ENCODE peak calls at places on chromosomes 13 and 19, in seven cellular contexts. K is HCT116, G is left lung, X is ovary, S is Peyer's patch, L is SK-N-SH, E is kidney. B is an unnamed sample.

GRCh38 chr19:38702278-38702677 is 42.0 kb downstream of the CAPN12 start:
- DNase-seq in E (no peak), K (no peak), L (no peak), X (peak; percentile 32), G (no peak), S (no peak), B (no peak)

GRCh38 chr19:38284422-38284821 is 19.6 kb upstream of the C19orf33 start:
- DNase-seq in E (no peak), G (peak; percentile 24), L (no peak), S (no peak), K (no peak), X (no peak), B (no peak)

GRCh38 chr19:17235618-17236413 is 9.8 kb downstream of the OCEL1 start:
- DNase-seq in S (peak; percentile 86), L (peak; percentile 90), E (peak; percentile 91), K (no peak), X (peak; percentile 76), G (peak; percentile 95), B (no peak)

GRCh38 chr13:79869326-79869725 is 388.4 kb downstream of the NDFIP2 start:
- DNase-seq in L (no peak), G (no peak), S (no peak), X (no peak), K (no peak), E (no peak), B (peak; percentile 40)

GRCh38 chr19:32177686-32178085 is 167.7 kb upstream of the ZNF507 start:
- DNase-seq in K (no peak), S (no peak), E (no peak), X (no peak), L (no peak), G (no peak), B (no peak)

GRCh38 chr13:106569233-106570095 is 1.5 kb upstream of the ARGLU1 start:
- DNase-seq in K (no peak), G (no peak), S (no peak), L (no peak), X (no peak), E (no peak), B (no peak)

GRCh38 chr13:96860829-96861228 is 133.4 kb downstream of the OXGR1 start:
- DNase-seq in K (no peak), E (no peak), X (no peak), L (no peak), S (no peak), G (no peak), B (no peak)

GRCh38 chr19:49890349-49891311 is 6.1 kb downstream of the IL4I1 start:
- DNase-seq in X (no peak), G (peak; percentile 84), E (no peak), K (no peak), L (peak; percentile 93), S (peak; percentile 81), B (no peak)

GRCh38 chr13:38542601-38543000 is 144.3 kb upstream of the FREM2 start:
- DNase-seq in S (no peak), K (no peak), X (no peak), E (no peak), G (no peak), L (no peak), B (peak; percentile 26)

GRCh38 chr13:30158774-30159445 is 148.4 kb downstream of the KATNAL1 start:
- DNase-seq in G (no peak), X (no peak), E (no peak), L (no peak), K (no peak), S (peak; percentile 12), B (no peak)

GRCh38 chr13:110136660-110137585 is 170.0 kb downstream of the COL4A1 start:
- DNase-seq in E (no peak), L (no peak), S (no peak), G (no peak), X (no peak), K (no peak), B (no peak)

GRCh38 chr19:44675516-44675915 is 4.2 kb downstream of the CEACAM19 start:
- DNase-seq in X (no peak), S (no peak), L (no peak), K (no peak), E (no peak), G (no peak), B (no peak)

GRCh38 chr13:47038196-47038595 is 141.3 kb upstream of the HTR2A start:
- DNase-seq in G (no peak), S (no peak), L (no peak), K (no peak), E (no peak), X (no peak), B (no peak)

GRCh38 chr13:110518150-110518525 is 43.4 kb downstream of the RAB20 start:
- DNase-seq in E (peak; percentile 46), L (no peak), X (no peak), K (no peak), S (no peak), G (no peak), B (no peak)

GRCh38 chr19:40270362-40271089 is 14.6 kb downstream of the AKT2 start:
- DNase-seq in G (peak; percentile 40), S (no peak), L (no peak), E (peak; percentile 17), X (no peak), K (no peak), B (no peak)

GRCh38 chr13:57557979-57558529 is 73.5 kb upstream of the PCDH17 start:
- DNase-seq in K (no peak), L (peak; percentile 2), S (no peak), G (no peak), E (no peak), X (no peak), B (no peak)

GRCh38 chr19:6271251-6271650 is 8.5 kb downstream of the MLLT1 start:
- DNase-seq in E (peak; percentile 65), X (peak; percentile 42), L (peak; percentile 67), K (no peak), G (no peak), S (no peak), B (no peak)

GRCh38 chr13:25468330-25469178 is 96.8 kb downstream of the ATP8A2 start:
- DNase-seq in K (no peak), E (no peak), S (no peak), L (peak; percentile 94), X (no peak), G (no peak), B (no peak)

GRCh38 chr19:45437328-45437727 is 13.6 kb upstream of the ERCC1 start:
- DNase-seq in L (no peak), S (no peak), E (no peak), G (no peak), K (no peak), X (no peak), B (no peak)

GRCh38 chr13:98066636-98067035 is 76.3 kb upstream of the FARP1 start:
- DNase-seq in L (no peak), K (no peak), X (no peak), S (no peak), E (no peak), G (no peak), B (no peak)

GRCh38 chr13:98071316-98071715 is 71.6 kb upstream of the FARP1 start:
- DNase-seq in G (no peak), E (no peak), S (no peak), L (peak; percentile 66), X (no peak), K (no peak), B (no peak)

GRCh38 chr13:98060282-98060681 is 82.6 kb upstream of the FARP1 start:
- DNase-seq in S (no peak), E (no peak), X (no peak), G (no peak), L (no peak), K (no peak), B (no peak)

GRCh38 chr13:98068511-98068910 is 74.4 kb upstream of the FARP1 start:
- DNase-seq in G (no peak), E (no peak), X (no peak), K (no peak), L (no peak), S (no peak), B (peak; percentile 83)

GRCh38 chr13:98065468-98065867 is 77.4 kb upstream of the FARP1 start:
- DNase-seq in L (no peak), E (no peak), S (no peak), X (no peak), G (no peak), K (no peak), B (no peak)
- TF ChIP-seq CTCF in L (no peak), E (no peak), S (no peak), X (no peak), G (no peak), K (no peak), B (peak; percentile 19)

GRCh38 chr19:3060852-3061182 is 1.5 kb downstream of the TLE5 start:
- DNase-seq in X (no peak), E (no peak), K (no peak), S (no peak), L (no peak), G (no peak), B (no peak)
- H3K4me1 ChIP-seq in X (peaks cover 9% of the 10 kb centered on the region), E (peaks cover 22% of the 10 kb centered on the region), K (peaks cover 46% of the 10 kb centered on the region), S (peaks cover 49% of the 10 kb centered on the region), L (peaks cover 3% of the 10 kb centered on the region), G (peaks cover 33% of the 10 kb centered on the region), B (peaks cover 1% of the 10 kb centered on the region)

GRCh38 chr19:3079578-3079977 is 14.6 kb upstream of the GNA11 start:
- DNase-seq in L (no peak), K (no peak), X (no peak), S (no peak), E (no peak), G (no peak), B (no peak)

GRCh38 chr19:3073159-3073563 is 10.9 kb upstream of the TLE5 start:
- DNase-seq in X (peak; percentile 63), E (no peak), L (peak; percentile 75), S (no peak), K (peak; percentile 81), G (no peak), B (peak; percentile 36)

GRCh38 chr19:3071764-3072163 is 9.5 kb upstream of the TLE5 start:
- DNase-seq in L (no peak), K (no peak), E (no peak), S (no peak), X (no peak), G (no peak), B (no peak)

GRCh38 chr19:3075605-3076431 is 13.5 kb upstream of the TLE5 start:
- DNase-seq in S (peak; percentile 86), E (peak; percentile 86), G (peak; percentile 92), X (peak; percentile 68), L (peak; percentile 89), K (no peak), B (no peak)

DNA sequence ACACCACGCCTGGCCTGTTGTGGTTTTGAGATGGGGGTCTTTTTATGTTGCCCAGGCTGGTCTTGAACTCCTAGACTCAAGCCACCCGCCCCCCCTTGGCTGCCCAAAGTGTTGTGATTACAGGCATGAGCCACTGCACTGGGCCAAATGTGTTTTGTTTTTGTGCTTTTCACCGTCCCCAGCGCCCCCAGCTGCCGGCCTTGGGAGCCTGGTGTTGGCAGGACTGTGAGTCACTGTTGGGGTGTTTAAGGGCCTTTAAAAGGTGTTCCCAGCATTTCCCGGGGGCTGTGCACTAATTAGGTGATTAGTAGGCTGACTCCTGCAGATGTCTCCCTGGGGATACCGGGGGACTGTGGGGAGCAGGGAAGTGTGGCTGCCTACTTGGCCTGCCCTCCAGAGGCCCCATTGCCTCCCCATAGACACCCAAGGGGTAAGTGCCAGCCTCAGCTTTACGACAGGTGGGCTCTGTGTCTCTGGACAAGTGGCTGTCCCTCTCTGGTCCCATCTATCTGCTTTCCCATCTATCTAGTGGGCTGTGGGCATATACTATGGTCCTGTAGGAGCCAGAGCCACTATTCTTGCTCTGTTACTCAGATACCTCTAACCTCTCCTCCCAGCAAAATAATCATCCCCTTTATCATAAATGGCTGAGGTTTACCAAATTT is 11.8 kb upstream of the TLE5 start:
- DNase-seq in X (peak; percentile 71), E (peak; percentile 78), G (no peak), S (no peak), L (peak; percentile 14), K (no peak), B (no peak)
- TF ChIP-seq CTCF in X (peak; percentile 37), E (no peak), G (no peak), S (no peak), L (no peak), K (peak; percentile 41), B (peak; percentile 47)

GRCh38 chr19:42283248-42284065 is 14.4 kb downstream of the CIC start:
- DNase-seq in E (peak; percentile 99), S (peak; percentile 96), G (peak; percentile 97), K (peak; percentile 69), L (peak; percentile 94), X (peak; percentile 97), B (peak; percentile 81)
- H3K4me1 ChIP-seq in E (peaks cover 47% of the 10 kb centered on the region), S (peaks cover 69% of the 10 kb centered on the region), G (peaks cover 53% of the 10 kb centered on the region), K (peaks cover 68% of the 10 kb centered on the region), L (peaks cover 59% of the 10 kb centered on the region), X (peaks cover 35% of the 10 kb centered on the region), B (peaks cover 10% of the 10 kb centered on the region)

B was measured in foreskin keratinocyte.